ENCODE peak calls at places on chromosomes 13 and 19, in eight cellular contexts. N, L, Q, F, K, R, T and Y are unnamed samples.

GRCh38 chr13:91247768-91248167 is 99.7 kb upstream of the MIR17HG start:
- DNase-seq in Q (no peak), L (no peak), N (no peak), R (no peak), K (no peak), T (peak), F (no peak), Y (no peak)

GRCh38 chr13:74061939-74062595 is 72.1 kb downstream of the KLF12 start:
- DNase-seq in N (no peak), Q (no peak), T (no peak), R (peak), L (peak), F (peak), K (no peak), Y (no peak)

GRCh38 chr13:92143766-92144165 is 745.3 kb downstream of the GPC5 start:
- DNase-seq in L (no peak), Q (no peak), N (no peak), F (no peak), K (no peak), R (no peak), T (no peak), Y (no peak)

GRCh38 chr13:98446234-98446621 is 130.7 kb downstream of the STK24 start:
- DNase-seq in F (no peak), Q (no peak), L (no peak), R (no peak), N (no peak), K (no peak), T (no peak), Y (no peak)

GRCh38 chr13:27455331-27455855 is 5.0 kb upstream of the MTIF3 start:
- DNase-seq in Q (no peak), R (no peak), L (peak), T (no peak), N (no peak), K (no peak), F (no peak), Y (no peak)

GRCh38 chr13:85283408-85283807 is 515.8 kb downstream of the SLITRK6 start:
- DNase-seq in K (no peak), F (no peak), N (no peak), R (no peak), T (no peak), Q (no peak), L (peak), Y (no peak)

GRCh38 chr13:71242191-71242590 is 624.8 kb downstream of the DACH1 start:
- DNase-seq in F (no peak), Q (no peak), N (no peak), T (no peak), K (no peak), R (no peak), L (no peak), Y (no peak)

GRCh38 chr19:35513975-35514809 is 743 bp upstream of the DMKN start:
- DNase-seq in T (no peak), N (no peak), F (no peak), L (peak), R (no peak), Q (no peak), K (no peak), Y (no peak)

GRCh38 chr13:104577029-104577820 is 1511.0 kb upstream of the SLC10A2 start:
- DNase-seq in T (no peak), N (no peak), K (no peak), Q (no peak), F (no peak), L (peak), R (no peak), Y (no peak)

GRCh38 chr13:41589434-41589833 is 132.1 kb downstream of the RGCC start:
- DNase-seq in K (no peak), N (no peak), Q (no peak), F (no peak), L (no peak), R (no peak), T (no peak), Y (no peak)